ENCODE peak calls at places on chromosomes 13 and 19, in five cellular contexts. N is upper lobe of left lung, M is cardiac muscle cell, W is HCT116, B is upper lobe of right lung. J is an unnamed sample. For H3K4me1, the result is how much of the 10 kb centered on the place peaks cover.

GRCh38 chr19:29945017-29945416 is 3.0 kb downstream of the URI1 start:
- DNase-seq in N (no peak), M (no peak), W (no peak), B (no peak), J (no peak)

GRCh38 chr19:4482721-4483120 is 10.6 kb downstream of the HDGFL2 start:
- DNase-seq in N (no peak), M (no peak), W (no peak), B (no peak), J (no peak)

GRCh38 chr13:97275265-97275664 is 53.1 kb downstream of the MBNL2 start:
- DNase-seq in N (no peak), M (no peak), W (no peak), B (no peak), J (peak)

GRCh38 chr13:48801255-48801654 is 147.5 kb downstream of the CYSLTR2 start:
- DNase-seq in N (no peak), M (no peak), W (no peak), B (no peak), J (no peak)

GRCh38 chr13:98158172-98158907 is 15.4 kb downstream of the FARP1 start:
- DNase-seq in N (no peak), M (no peak), W (no peak), B (no peak), J (no peak)

GRCh38 chr19:35458821-35459391 is 10.8 kb downstream of the FFAR2 start:
- DNase-seq in N (no peak), M (no peak), W (no peak), B (no peak), J (no peak)

GRCh38 chr13:74886496-74886895 is 595.5 kb downstream of the TBC1D4 start:
- DNase-seq in N (no peak), M (no peak), W (no peak), B (no peak), J (no peak)

GRCh38 chr13:76622336-76623045 is 263.7 kb downstream of the KCTD12 start:
- DNase-seq in N (no peak), M (no peak), W (no peak), B (no peak), J (no peak)

GRCh38 chr13:99237981-99238662 is 20.1 kb downstream of the GPR18 start:
- DNase-seq in N (no peak), M (no peak), W (no peak), B (no peak), J (no peak)

GRCh38 chr19:47228937-47229673 is 1.9 kb downstream of the BBC3 start:
- DNase-seq in N (no peak), M (no peak), W (no peak), B (peak), J (no peak)

GRCh38 chr19:40686882-40687524 is 3.4 kb downstream of the NUMBL start:
- DNase-seq in N (peak), M (no peak), W (no peak), B (no peak), J (no peak)

GRCh38 chr19:21580818-21581217 is 75.4 kb downstream of the ZNF429 start:
- DNase-seq in N (no peak), M (no peak), W (no peak), B (no peak), J (no peak)

GRCh38 chr19:18945297-18945696 is 4.3 kb upstream of the HOMER3 start:
- DNase-seq in N (no peak), M (no peak), W (no peak), B (no peak), J (no peak)
- H3K4me1 ChIP-seq in N (under half), M (under half), W (under half), B (under half), J (under half)

DNA sequence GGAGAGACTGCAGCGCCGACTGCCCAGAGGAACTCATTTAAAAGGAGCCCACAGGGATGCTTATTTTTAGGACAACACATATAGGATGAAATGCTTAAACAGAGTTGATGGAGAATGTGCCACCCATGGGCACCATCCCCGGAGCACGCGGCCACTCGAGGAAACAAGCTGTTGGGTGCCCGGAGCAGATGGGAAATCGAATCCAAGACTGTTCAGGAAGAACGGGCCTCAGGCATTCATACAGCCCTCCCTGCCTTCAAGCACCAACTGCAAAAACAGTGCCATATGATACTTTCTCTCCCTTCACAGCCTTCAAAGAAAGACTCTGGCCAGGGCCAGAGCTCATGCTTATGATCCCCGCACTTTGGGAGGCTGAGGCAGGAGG is 40.2 kb downstream of the RAB20 start:
- DNase-seq in N (peak), M (no peak), W (no peak), B (no peak), J (no peak)
- H3K27ac ChIP-seq in N (peak), M (no peak), W (no peak), B (peak), J (no peak)

GRCh38 chr13:50644081-50644871 is 199.2 kb downstream of the DLEU7 start:
- DNase-seq in N (no peak), M (no peak), W (no peak), B (no peak), J (peak)
- TF ChIP-seq CTCF in N (no peak), M (no peak), W (no peak), B (no peak), J (no peak)

DNA sequence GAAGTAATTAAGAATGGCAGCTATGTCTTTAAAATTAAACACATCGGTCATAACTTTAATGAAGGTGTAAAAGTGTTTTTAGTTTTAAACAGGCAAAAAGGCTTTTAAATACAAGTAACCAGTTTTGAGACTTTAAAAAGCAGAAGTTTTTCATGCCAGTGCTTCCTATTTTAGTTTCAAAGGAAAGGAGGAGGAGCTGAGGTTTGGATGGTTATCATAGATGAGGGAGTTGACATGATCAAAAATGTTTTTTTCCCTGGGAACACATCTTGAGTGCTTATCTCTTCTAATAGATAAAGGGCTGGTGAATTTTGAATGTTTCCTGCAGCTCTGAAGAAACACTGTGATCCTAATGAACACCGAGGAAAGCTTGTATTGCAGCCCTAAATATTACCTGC is 42.9 kb downstream of the LRCH1 start:
- DNase-seq in N (no peak), M (no peak), W (no peak), B (no peak), J (no peak)
- H3K4me1 ChIP-seq in N (half or more), M (under half), W (under half), B (half or more), J (under half)

J was measured in foreskin keratinocyte.